ENCODE peak calls at places on chromosomes 6 and 20, in four cellular contexts. I is GM04504, E is Daoy, D is iPS DF 19.7. F is an unnamed sample.

GRCh38 chr6:2505624-2506023 is 245.1 kb downstream of the MYLK4 start:
- DNase-seq in I (no peak), E (peak), D (no peak), F (no peak)

GRCh38 chr6:31462026-31462963 is 35.6 kb upstream of the MICB start:
- DNase-seq in I (no peak), E (no peak), D (no peak), F (no peak)

GRCh38 chr6:170043150-170043819 is 247.6 kb downstream of the DLL1 start:
- DNase-seq in I (no peak), E (no peak), D (no peak), F (no peak)

GRCh38 chr6:42007753-42008528 is 42.4 kb upstream of the TAF8 start:
- DNase-seq in I (no peak), E (no peak), D (no peak), F (no peak)

GRCh38 chr6:159788276-159788675 is 1.1 kb downstream of the TCP1 start:
- DNase-seq in I (no peak), E (no peak), D (no peak), F (no peak)

GRCh38 chr20:24149175-24149574 is 160.6 kb upstream of the GGTLC1 start:
- DNase-seq in I (no peak), E (no peak), D (no peak), F (no peak)

GRCh38 chr20:55095745-55096450 is 620.5 kb downstream of the DOK5 start:
- DNase-seq in I (no peak), E (no peak), D (no peak), F (no peak)

GRCh38 chr6:169858935-169859351 is 107.5 kb downstream of the ERMARD start:
- DNase-seq in I (no peak), E (no peak), D (no peak), F (no peak)

GRCh38 chr20:25534845-25535244 is 50.5 kb downstream of the NINL start:
- DNase-seq in I (no peak), E (no peak), D (no peak), F (no peak)

GRCh38 chr6:146862508-146862919 is 263.7 kb downstream of the ADGB start:
- DNase-seq in I (no peak), E (no peak), D (no peak), F (no peak)

GRCh38 chr20:17795449-17796095 is 95.8 kb downstream of the BANF2 start:
- DNase-seq in I (no peak), E (no peak), D (no peak), F (no peak)

GRCh38 chr20:33370296-33370695 is 31.0 kb downstream of the CDK5RAP1 start:
- DNase-seq in I (no peak), E (peak), D (no peak), F (peak)

GRCh38 chr6:23170044-23170443 is 600.7 kb downstream of the HDGFL1 start:
- DNase-seq in I (no peak), E (no peak), D (no peak), F (no peak)

GRCh38 chr6:2809015-2809414 is 32.6 kb downstream of the SERPINB1 start:
- DNase-seq in I (no peak), E (no peak), D (no peak), F (no peak)

GRCh38 chr6:3725145-3726015 is 26.1 kb downstream of the PXDC1 start:
- DNase-seq in I (no peak), E (no peak), D (no peak), F (no peak)

GRCh38 chr6:148441454-148441911 is 98.8 kb downstream of the SASH1 start:
- DNase-seq in I (peak), E (peak), D (no peak), F (peak)

GRCh38 chr6:68640506-68640875 is 5.4 kb downstream of the ADGRB3 start:
- DNase-seq in I (no peak), E (no peak), D (no peak), F (no peak)

GRCh38 chr20:51318058-51318960 is 224.2 kb downstream of the NFATC2 start:
- DNase-seq in I (no peak), E (no peak), D (no peak), F (no peak)

GRCh38 chr6:4125933-4126864 is 9.2 kb downstream of the ECI2 start:
- DNase-seq in I (peak), E (peak), D (no peak), F (peak)

GRCh38 chr6:88374556-88374955 is 208.4 kb upstream of the CNR1 start:
- DNase-seq in I (no peak), E (no peak), D (no peak), F (no peak)

GRCh38 chr6:3239110-3239830 is 11.8 kb upstream of the TUBB2B start:
- DNase-seq in I (no peak), E (no peak), D (no peak), F (no peak)

GRCh38 chr6:33837971-33838665 is 34.3 kb upstream of the MLN start:
- DNase-seq in I (no peak), E (no peak), D (no peak), F (no peak)

GRCh38 chr6:131629656-131630055 is 1.6 kb upstream of the MED23 start:
- DNase-seq in I (no peak), E (no peak), D (no peak), F (no peak)

GRCh38 chr6:40436685-40437604 is 150.2 kb downstream of the LRFN2 start:
- DNase-seq in I (no peak), E (peak), D (no peak), F (no peak)

GRCh38 chr20:40866056-40866455 is 162.6 kb upstream of the TOP1 start:
- DNase-seq in I (no peak), E (no peak), D (no peak), F (no peak)

GRCh38 chr6:168052291-168052891 is 26.6 kb downstream of the FRMD1 start:
- DNase-seq in I (no peak), E (no peak), D (no peak), F (no peak)

GRCh38 chr6:13700232-13700631 is 11.4 kb downstream of the RANBP9 start:
- DNase-seq in I (no peak), E (no peak), D (no peak), F (no peak)

GRCh38 chr6:149266659-149267058 is 50.9 kb upstream of the TAB2 start:
- DNase-seq in I (no peak), E (no peak), D (no peak), F (no peak)

GRCh38 chr6:153170511-153170910 is 39.4 kb upstream of the RGS17 start:
- DNase-seq in I (peak), E (peak), D (no peak), F (peak)

GRCh38 chr20:62515826-62516225 is 40.0 kb upstream of the GATA5 start:
- DNase-seq in I (no peak), E (no peak), D (no peak), F (no peak)

GRCh38 chr20:33086052-33086722 is 6.7 kb downstream of the BPIFB4 start:
- DNase-seq in I (no peak), E (no peak), D (no peak), F (no peak)

GRCh38 chr20:19978511-19979210 is 38.5 kb upstream of the NAA20 start:
- DNase-seq in I (no peak), E (no peak), D (no peak), F (no peak)

GRCh38 chr6:8215631-8216030 is 113.3 kb upstream of the EEF1E1 start:
- DNase-seq in I (no peak), E (peak), D (no peak), F (peak)

GRCh38 chr6:33694977-33695376 is 16.5 kb downstream of the UQCC2 start:
- DNase-seq in I (no peak), E (no peak), D (no peak), F (no peak)